ENCODE peak calls at places on chromosomes 2 and 18, in eight cellular contexts. S, X, N, Q, T, D, V and B are unnamed samples.

GRCh38 chr2:236872015-236872414 is 213.7 kb upstream of the COPS8 start:
- DNase-seq in S (no peak), X (no peak), N (no peak), Q (no peak), T (no peak), D (no peak), V (no peak), B (no peak)

GRCh38 chr18:44341759-44342158 is 338.9 kb upstream of the SETBP1 start:
- DNase-seq in S (no peak), X (no peak), N (no peak), Q (no peak), T (no peak), D (no peak), V (no peak), B (no peak)

GRCh38 chr2:150548527-150548926 is 61.1 kb upstream of the RND3 start:
- DNase-seq in S (no peak), X (no peak), N (peak; percentile 30), Q (no peak), T (no peak), D (peak; percentile 17), V (peak; percentile 16), B (no peak)

GRCh38 chr2:215410932-215411285 is 25.0 kb downstream of the FN1 start:
- DNase-seq in S (no peak), X (no peak), N (no peak), Q (no peak), T (no peak), D (no peak), V (peak; percentile 76), B (no peak)

GRCh38 chr2:183244300-183244849 is 120.1 kb downstream of the NUP35 start:
- DNase-seq in S (no peak), X (no peak), N (no peak), Q (peak; percentile 84), T (no peak), D (peak; percentile 39), V (peak; percentile 2), B (no peak)

GRCh38 chr2:23092831-23093230 is 292.1 kb upstream of the KLHL29 start:
- DNase-seq in S (no peak), X (no peak), N (peak; percentile 43), Q (no peak), T (no peak), D (no peak), V (peak; percentile 26), B (no peak)

GRCh38 chr2:126761981-126762878 is 106.3 kb downstream of the GYPC start:
- DNase-seq in S (peak; percentile 26), X (peak; percentile 85), N (no peak), Q (no peak), T (peak; percentile 73), D (no peak), V (no peak), B (peak; percentile 64)

GRCh38 chr2:150339951-150340350 is 147.5 kb downstream of the RND3 start:
- DNase-seq in S (no peak), X (no peak), N (no peak), Q (peak; percentile 74), T (no peak), D (peak; percentile 44), V (no peak), B (no peak)

GRCh38 chr18:78898635-78899034 is 81.0 kb upstream of the SALL3 start:
- DNase-seq in S (no peak), X (no peak), N (no peak), Q (no peak), T (no peak), D (no peak), V (no peak), B (no peak)

GRCh38 chr18:37666986-37667385 is 101.4 kb upstream of the CELF4 start:
- DNase-seq in S (no peak), X (no peak), N (no peak), Q (no peak), T (no peak), D (no peak), V (no peak), B (no peak)

GRCh38 chr2:150860301-150860700 is 372.8 kb upstream of the RND3 start:
- DNase-seq in S (no peak), X (no peak), N (no peak), Q (no peak), T (no peak), D (peak; percentile 42), V (no peak), B (no peak)

GRCh38 chr2:127047054-127047453 is 59.9 kb downstream of the BIN1 start:
- DNase-seq in S (no peak), X (no peak), N (no peak), Q (no peak), T (peak; percentile 48), D (no peak), V (no peak), B (no peak)

GRCh38 chr18:42185486-42185885 is 230.5 kb downstream of the PIK3C3 start:
- DNase-seq in S (no peak), X (no peak), N (no peak), Q (no peak), T (no peak), D (no peak), V (no peak), B (no peak)

GRCh38 chr18:79851981-79852380 is 54.2 kb downstream of the KCNG2 start:
- DNase-seq in S (no peak), X (no peak), N (no peak), Q (no peak), T (peak; percentile 30), D (no peak), V (no peak), B (no peak)

GRCh38 chr2:133712369-133712768 is 144.1 kb upstream of the NCKAP5 start:
- DNase-seq in S (no peak), X (no peak), N (no peak), Q (no peak), T (no peak), D (no peak), V (no peak), B (no peak)

GRCh38 chr2:84338069-84338468 is 121.0 kb downstream of the SUCLG1 start:
- DNase-seq in S (no peak), X (no peak), N (no peak), Q (no peak), T (no peak), D (no peak), V (no peak), B (no peak)

GRCh38 chr2:230130668-230131364 is 62.1 kb upstream of the SLC16A14 start:
- DNase-seq in S (no peak), X (no peak), N (no peak), Q (no peak), T (no peak), D (peak; percentile 19), V (no peak), B (no peak)

GRCh38 chr2:233501198-233502076 is 65.1 kb downstream of the USP40 start:
- DNase-seq in S (no peak), X (no peak), N (no peak), Q (no peak), T (no peak), D (no peak), V (no peak), B (no peak)

GRCh38 chr2:46803551-46803885 is 112.1 kb downstream of the MCFD2 start:
- DNase-seq in S (no peak), X (no peak), N (no peak), Q (no peak), T (no peak), D (no peak), V (no peak), B (no peak)

GRCh38 chr18:37864122-37864521 is 298.5 kb upstream of the CELF4 start:
- DNase-seq in S (no peak), X (no peak), N (no peak), Q (no peak), T (no peak), D (no peak), V (no peak), B (no peak)

GRCh38 chr2:64605991-64606494 is 47.7 kb downstream of the SERTAD2 start:
- DNase-seq in S (no peak), X (no peak), N (no peak), Q (no peak), T (no peak), D (no peak), V (no peak), B (no peak)

GRCh38 chr2:240412975-240413812 is 22.3 kb upstream of the GPC1 start:
- DNase-seq in S (no peak), X (no peak), N (no peak), Q (no peak), T (no peak), D (no peak), V (no peak), B (peak; percentile 6)

GRCh38 chr2:121502781-121503180 is 27.9 kb upstream of the RNU4ATAC start:
- DNase-seq in S (no peak), X (no peak), N (no peak), Q (no peak), T (no peak), D (no peak), V (no peak), B (no peak)

GRCh38 chr2:9797681-9798556 is 45.4 kb upstream of the TAF1B start:
- DNase-seq in S (no peak), X (no peak), N (peak; percentile 30), Q (peak; percentile 12), T (no peak), D (peak; percentile 58), V (no peak), B (no peak)

GRCh38 chr2:115174651-115175050 is 732.2 kb downstream of the DPP10 start:
- DNase-seq in S (no peak), X (no peak), N (no peak), Q (no peak), T (no peak), D (no peak), V (no peak), B (no peak)

GRCh38 chr2:239956818-239957261 is 68.3 kb downstream of the NDUFA10 start:
- DNase-seq in S (no peak), X (no peak), N (no peak), Q (no peak), T (no peak), D (no peak), V (no peak), B (no peak)

GRCh38 chr2:222969491-222969890 is 82.5 kb upstream of the KCNE4 start:
- DNase-seq in S (no peak), X (no peak), N (no peak), Q (no peak), T (no peak), D (no peak), V (no peak), B (no peak)

GRCh38 chr2:217900010-217900779 is 102.6 kb downstream of the TNS1 start:
- DNase-seq in S (no peak), X (no peak), N (peak; percentile 57), Q (no peak), T (no peak), D (peak; percentile 48), V (no peak), B (no peak)

GRCh38 chr2:203650860-203651613 is 55.4 kb upstream of the CD28 start:
- DNase-seq in S (no peak), X (no peak), N (peak; percentile 53), Q (peak; percentile 63), T (no peak), D (peak; percentile 55), V (peak; percentile 49), B (no peak)

GRCh38 chr2:72629062-72629461 is 196.8 kb downstream of the EXOC6B start:
- DNase-seq in S (no peak), X (no peak), N (no peak), Q (no peak), T (no peak), D (no peak), V (no peak), B (no peak)

GRCh38 chr2:134287323-134287722 is 33.5 kb downstream of the MGAT5 start:
- DNase-seq in S (no peak), X (no peak), N (no peak), Q (no peak), T (no peak), D (no peak), V (no peak), B (peak; percentile 49)

GRCh38 chr2:70790079-70790963 is at the start of gene FIGLA:
- DNase-seq in S (no peak), X (no peak), N (no peak), Q (no peak), T (no peak), D (peak; percentile 47), V (no peak), B (no peak)

GRCh38 chr2:113886479-113887383 is 3.2 kb upstream of the ACTR3 start:
- DNase-seq in S (no peak), X (peak; percentile 49), N (no peak), Q (no peak), T (peak; percentile 69), D (no peak), V (peak; percentile 86), B (peak; percentile 84)

GRCh38 chr18:79182047-79182713 is 113.0 kb downstream of the ATP9B start:
- DNase-seq in S (no peak), X (no peak), N (no peak), Q (peak; percentile 28), T (no peak), D (no peak), V (no peak), B (no peak)